ENCODE peak calls at places on chromosomes 7 and 10, in six cellular contexts. H is EL, S is endothelial cell, X is astrocyte, E is heart left ventricle, L is H1. T is an unnamed sample.

GRCh38 chr10:2748287-2748686 is 319.1 kb upstream of the PFKP start:
- DNase-seq in E (no peak), H (no peak), S (no peak), X (no peak), L (no peak), T (no peak)

GRCh38 chr7:159329979-159330378 is 185.3 kb upstream of the VIPR2 start:
- DNase-seq in L (no peak), S (no peak), X (no peak), E (no peak), H (no peak), T (no peak)

GRCh38 chr10:99235469-99235871 is at the start of gene HPSE2:
- DNase-seq in H (no peak), L (peak), X (no peak), S (peak), E (no peak), T (no peak)

GRCh38 chr7:1559626-1560590 is 3.9 kb upstream of the TMEM184A start:
- DNase-seq in H (no peak), S (no peak), E (peak), L (no peak), X (no peak), T (no peak)

GRCh38 chr10:17562572-17562971 is 54.6 kb downstream of the HACD1 start:
- DNase-seq in S (no peak), E (no peak), X (peak), H (no peak), L (no peak), T (peak)

GRCh38 chr10:3277566-3277965 is 105.0 kb upstream of the PITRM1 start:
- DNase-seq in E (no peak), X (no peak), H (no peak), S (no peak), L (no peak), T (no peak)

GRCh38 chr7:69403169-69403568 is 195.1 kb upstream of the AUTS2 start:
- DNase-seq in X (no peak), L (no peak), S (peak), H (no peak), E (no peak), T (peak)

GRCh38 chr10:74418285-74418872 is 267.4 kb downstream of the ADK start:
- DNase-seq in H (no peak), L (no peak), S (no peak), X (peak), E (no peak), T (peak)

GRCh38 chr10:95245425-95246055 is 45.3 kb downstream of the PDLIM1 start:
- DNase-seq in S (no peak), L (no peak), H (no peak), E (no peak), X (no peak), T (no peak)

GRCh38 chr10:119326167-119326566 is 118.8 kb downstream of the GRK5 start:
- DNase-seq in H (no peak), L (no peak), S (no peak), X (no peak), E (no peak), T (no peak)

GRCh38 chr10:117653170-117653515 is 110.6 kb downstream of the EMX2 start:
- DNase-seq in L (no peak), H (peak), E (no peak), S (no peak), X (peak), T (peak)

GRCh38 chr7:132964886-132965285 is 117.0 kb downstream of the CHCHD3 start:
- DNase-seq in H (no peak), L (no peak), E (no peak), S (no peak), X (no peak), T (no peak)

GRCh38 chr7:46811529-46811928 is 770.4 kb downstream of the TNS3 start:
- DNase-seq in E (peak), X (peak), S (no peak), L (no peak), H (peak), T (peak)

GRCh38 chr7:102433319-102434038 is at the start of gene ORAI2:
- DNase-seq in X (peak), L (peak), S (peak), H (peak), E (peak), T (peak)

GRCh38 chr10:44033008-44033407 is 351.9 kb downstream of the CXCL12 start:
- DNase-seq in H (peak), L (no peak), S (no peak), E (no peak), X (peak), T (peak)

GRCh38 chr10:114990991-114991390 is 53.0 kb downstream of the TRUB1 start:
- DNase-seq in E (no peak), X (no peak), L (no peak), H (no peak), S (no peak), T (no peak)

GRCh38 chr10:77348082-77348481 is 289.5 kb downstream of the KCNMA1 start:
- DNase-seq in E (no peak), L (no peak), H (no peak), S (no peak), X (peak), T (peak)

GRCh38 chr10:102397222-102398171 is 2.0 kb downstream of the NFKB2 start:
- DNase-seq in E (no peak), S (no peak), X (no peak), H (no peak), L (no peak), T (no peak)

GRCh38 chr7:82609746-82610145 is 166.2 kb upstream of the CACNA2D1 start:
- DNase-seq in L (no peak), H (no peak), E (no peak), X (no peak), S (no peak), T (no peak)

GRCh38 chr7:82330706-82331220 is 112.8 kb downstream of the CACNA2D1 start:
- DNase-seq in L (no peak), X (no peak), S (no peak), H (no peak), E (no peak), T (no peak)

GRCh38 chr10:58755688-58756087 is 243.0 kb downstream of the BICC1 start:
- DNase-seq in X (peak), L (no peak), E (peak), S (no peak), H (peak), T (peak)

GRCh38 chr7:2680792-2681490 is 7.1 kb upstream of the AMZ1 start:
- DNase-seq in E (peak), L (peak), S (peak), H (peak), X (peak), T (peak)

GRCh38 chr10:99630991-99631390 is 10.8 kb upstream of the SLC25A28 start:
- DNase-seq in H (no peak), L (no peak), E (no peak), S (no peak), X (peak), T (no peak)

GRCh38 chr10:100515612-100516011 is 4.0 kb downstream of the SEC31B start:
- DNase-seq in E (no peak), S (no peak), L (no peak), H (no peak), X (no peak), T (no peak)

GRCh38 chr10:97597778-97598177 is 8.3 kb downstream of the C10orf62 start:
- DNase-seq in E (no peak), H (no peak), X (no peak), L (no peak), S (no peak), T (no peak)

GRCh38 chr7:108735814-108736213 is 166.1 kb downstream of the DNAJB9 start:
- DNase-seq in E (no peak), L (no peak), X (no peak), H (no peak), S (no peak), T (no peak)

GRCh38 chr10:122637371-122637770 is 62.3 kb downstream of the C10orf120 start:
- DNase-seq in H (no peak), L (no peak), X (no peak), E (peak), S (no peak), T (no peak)

GRCh38 chr7:111654414-111654813 is 92.1 kb upstream of the IMMP2L start:
- DNase-seq in X (no peak), H (no peak), L (no peak), E (no peak), S (no peak), T (no peak)

GRCh38 chr10:132617781-132618052 is 80.1 kb downstream of the INPP5A start:
- DNase-seq in H (no peak), S (no peak), E (no peak), X (no peak), L (no peak), T (no peak)

GRCh38 chr10:33875924-33876323 is 541.5 kb upstream of the NRP1 start:
- DNase-seq in H (no peak), E (no peak), X (no peak), L (no peak), S (no peak), T (no peak)